ENCODE peak calls at places on chromosome X, in six cellular contexts. N is NCI-H460, O is NCI-H226, T is HTR-8/SVneo, C is Karpas-422, E is germinal center. R is an unnamed sample.

GRCh38 chrX:123830309-123830708 is 29.5 kb upstream of the XIAP start:
- DNase-seq in N (no peak), O (no peak), T (no peak), C (peak), E (peak), R (no peak)

GRCh38 chrX:69128573-69128972 is 36.7 kb downstream of the PJA1 start:
- DNase-seq in N (no peak), O (peak), T (no peak), C (no peak), E (no peak), R (no peak)

GRCh38 chrX:66912417-66912816 is 273.5 kb upstream of the EDA2R start:
- DNase-seq in N (no peak), O (no peak), T (no peak), C (no peak), E (no peak), R (no peak)

GRCh38 chrX:22135994-22136684 is 104.0 kb downstream of the PHEX start:
- DNase-seq in N (peak), O (peak), T (peak), C (peak), E (peak), R (no peak)

GRCh38 chrX:66046612-66047235 is 6.8 kb upstream of the VSIG4 start:
- DNase-seq in N (no peak), O (no peak), T (no peak), C (peak), E (peak), R (no peak)

GRCh38 chrX:11886745-11887144 is 128.7 kb downstream of the MSL3 start:
- DNase-seq in N (no peak), O (peak), T (no peak), C (no peak), E (no peak), R (no peak)

GRCh38 chrX:52082578-52082977 is 13.6 kb upstream of the MAGED4B start:
- DNase-seq in N (no peak), O (no peak), T (no peak), C (no peak), E (no peak), R (no peak)

GRCh38 chrX:18873189-18873791 is 110.6 kb downstream of the PHKA2 start:
- DNase-seq in N (peak), O (peak), T (peak), C (no peak), E (no peak), R (no peak)

GRCh38 chrX:155888139-155888538 is 7.0 kb downstream of the VAMP7 start:
- DNase-seq in N (no peak), O (peak), T (peak), C (no peak), E (no peak), R (no peak)

GRCh38 chrX:150509703-150510102 is 58.7 kb upstream of the MTM1 start:
- DNase-seq in N (no peak), O (no peak), T (no peak), C (no peak), E (no peak), R (no peak)

GRCh38 chrX:12447448-12448154 is 309.3 kb downstream of the FRMPD4 start:
- DNase-seq in N (peak), O (peak), T (peak), C (no peak), E (no peak), R (no peak)

GRCh38 chrX:54182194-54182863 is 725 bp downstream of the FAM120C start:
- DNase-seq in N (peak), O (peak), T (peak), C (peak), E (peak), R (peak)

GRCh38 chrX:69389221-69389620 is 114.9 kb upstream of the NALF2 start:
- DNase-seq in N (no peak), O (no peak), T (no peak), C (no peak), E (no peak), R (no peak)

GRCh38 chrX:139750390-139750789 is 42.4 kb upstream of the MCF2 start:
- DNase-seq in N (no peak), O (no peak), T (no peak), C (no peak), E (no peak), R (no peak)

GRCh38 chrX:49186125-49187027 is at the start of gene PRICKLE3:
- DNase-seq in N (peak), O (peak), T (peak), C (peak), E (peak), R (peak)

R was measured in Right ventricle myocardium inferior.